ENCODE peak calls at places on chromosomes 3 and 15, in six cellular contexts. U is psoas muscle; H is upper lobe of right lung; G is CD8-positive, alpha-beta T cell; F is GM12878; N is lower lobe of right lung. V is an unnamed sample. For H3K27me3 and H3K36me3, the result is how much of the 10 kb centered on the place peaks cover.

GRCh38 chr3:4043867-4044575 is 244.8 kb downstream of the LRRN1 start:
- DNase-seq in U (no peak), H (no peak), G (no peak), F (no peak), N (no peak), V (no peak)

GRCh38 chr3:17510265-17510664 is 232.2 kb downstream of the TBC1D5 start:
- DNase-seq in U (no peak), H (no peak), G (no peak), F (no peak), N (no peak), V (no peak)

GRCh38 chr15:68644088-68644904 is 65.5 kb downstream of the CORO2B start:
- DNase-seq in U (no peak), H (peak), G (no peak), F (no peak), N (no peak), V (no peak)

GRCh38 chr3:195596648-195597628 is 13.2 kb upstream of the APOD start:
- DNase-seq in U (no peak), H (no peak), G (no peak), F (no peak), N (no peak), V (no peak)

GRCh38 chr3:126925411-126926171 is 57.3 kb upstream of the PLXNA1 start:
- DNase-seq in U (no peak), H (no peak), G (no peak), F (no peak), N (no peak), V (no peak)

GRCh38 chr3:19147905-19148767 is at the start of gene KCNH8:
- DNase-seq in U (peak), H (no peak), G (no peak), F (no peak), N (no peak), V (peak)

GRCh38 chr15:25795712-25796111 is 67.4 kb downstream of the ATP10A start:
- DNase-seq in U (no peak), H (peak), G (no peak), F (no peak), N (no peak), V (no peak)

GRCh38 chr15:59268199-59268979 is 61.7 kb downstream of the LDHAL6B start:
- DNase-seq in U (no peak), H (no peak), G (no peak), F (no peak), N (no peak), V (no peak)

GRCh38 chr15:55088207-55088606 is 108.5 kb downstream of the RSL24D1 start:
- DNase-seq in U (no peak), H (no peak), G (no peak), F (no peak), N (no peak), V (no peak)

GRCh38 chr3:106058485-106058884 is 189.7 kb upstream of the CBLB start:
- DNase-seq in U (no peak), H (no peak), G (no peak), F (no peak), N (no peak), V (no peak)

GRCh38 chr3:96991812-96992211 is 177.4 kb downstream of the EPHA6 start:
- DNase-seq in U (no peak), H (no peak), G (no peak), F (no peak), N (no peak), V (no peak)

GRCh38 chr3:47782538-47783308 is 1.0 kb upstream of the SMARCC1 start:
- DNase-seq in U (no peak), H (no peak), G (no peak), F (no peak), N (no peak), V (peak)

GRCh38 chr3:45980819-45981218 is 14.8 kb downstream of the FYCO1 start:
- DNase-seq in U (no peak), H (no peak), G (no peak), F (no peak), N (no peak), V (no peak)

GRCh38 chr3:181622365-181622764 is 89.4 kb upstream of the SOX2 start:
- DNase-seq in U (no peak), H (no peak), G (no peak), F (no peak), N (no peak), V (no peak)

GRCh38 chr15:80418892-80419537 is 14.8 kb downstream of the ARNT2 start:
- DNase-seq in U (no peak), H (no peak), G (no peak), F (no peak), N (no peak), V (no peak)

GRCh38 chr15:27973886-27974285 is 125.2 kb downstream of the OCA2 start:
- DNase-seq in U (no peak), H (no peak), G (no peak), F (no peak), N (no peak), V (no peak)

GRCh38 chr3:108437439-108437838 is 73.0 kb downstream of the MYH15 start:
- DNase-seq in U (no peak), H (no peak), G (no peak), F (no peak), N (no peak), V (no peak)

GRCh38 chr15:72758195-72758594 is 25.4 kb downstream of the ADPGK start:
- DNase-seq in U (no peak), H (no peak), G (no peak), F (no peak), N (no peak), V (no peak)

GRCh38 chr15:39472661-39473657 is 107.9 kb upstream of the THBS1 start:
- DNase-seq in U (peak), H (peak), G (no peak), F (no peak), N (peak), V (no peak)

GRCh38 chr3:14412831-14413380 is 10.5 kb downstream of the SLC6A6 start:
- DNase-seq in U (no peak), H (no peak), G (no peak), F (no peak), N (no peak), V (no peak)

GRCh38 chr3:24254649-24255048 is 240.0 kb downstream of the THRB start:
- DNase-seq in U (no peak), H (no peak), G (no peak), F (no peak), N (no peak), V (no peak)

GRCh38 chr3:172467170-172467824 is 19.0 kb upstream of the GHSR start:
- DNase-seq in U (no peak), H (no peak), G (no peak), F (no peak), N (no peak), V (no peak)

GRCh38 chr3:32100465-32100864 is 6.0 kb upstream of the GPD1L start:
- DNase-seq in U (no peak), H (no peak), G (no peak), F (no peak), N (no peak), V (no peak)

GRCh38 chr15:40257656-40258450 is 19.0 kb downstream of the PAK6 start:
- DNase-seq in U (no peak), H (no peak), G (no peak), F (no peak), N (no peak), V (no peak)

GRCh38 chr3:11236588-11237461 is 35.4 kb upstream of the ATG7 start:
- DNase-seq in U (peak), H (peak), G (peak), F (no peak), N (peak), V (peak)

GRCh38 chr3:127538569-127538968 is 52.0 kb downstream of the TPRA1 start:
- DNase-seq in U (no peak), H (no peak), G (no peak), F (no peak), N (no peak), V (no peak)

DNA sequence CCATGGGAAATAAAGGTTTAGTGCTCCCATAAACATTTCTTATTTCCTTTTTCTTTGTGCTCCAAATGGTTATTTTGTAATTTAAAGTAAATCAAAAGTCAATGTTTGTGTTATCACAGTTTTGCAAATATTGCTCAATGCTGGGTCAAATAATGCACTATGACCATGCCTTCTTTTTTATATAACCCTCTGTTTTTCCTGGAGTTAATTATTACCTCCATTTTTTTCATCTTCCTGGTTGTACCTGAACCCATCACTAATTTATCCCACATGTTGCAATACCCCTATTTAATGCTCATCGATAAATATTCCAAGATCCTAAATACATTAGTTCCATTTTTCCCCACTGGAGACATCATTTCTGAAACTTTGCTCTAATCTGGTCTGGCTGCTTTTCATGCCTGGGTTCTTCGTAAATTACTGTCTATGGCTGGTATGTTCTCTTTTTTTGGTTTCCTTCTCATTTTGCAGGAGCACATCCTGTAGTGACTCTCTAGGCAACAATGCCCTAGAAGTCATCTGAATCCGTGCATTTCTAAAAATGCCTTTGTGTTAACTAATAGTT is 66.4 kb downstream of the OXNAD1 start:
- DNase-seq in U (no peak), H (no peak), G (no peak), F (no peak), N (no peak), V (no peak)
- TF ChIP-seq CTCF in U (no peak), H (no peak), G (no peak), F (no peak), N (no peak), V (no peak)

DNA sequence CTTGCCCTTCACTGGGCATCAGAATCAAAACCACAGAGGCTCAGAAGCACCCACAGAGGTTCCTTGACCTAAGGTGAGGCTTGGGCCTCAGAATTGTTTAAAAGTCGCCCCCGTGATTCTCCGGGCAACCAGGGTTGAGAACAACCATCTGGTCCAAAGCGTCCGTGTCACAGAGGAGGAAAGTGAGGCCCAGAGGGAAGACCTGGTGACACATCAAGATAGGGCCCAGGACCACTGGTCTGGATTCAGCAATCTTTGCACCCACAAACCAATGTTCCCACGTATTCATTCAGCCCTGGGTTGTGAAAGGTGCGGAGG is 272.6 kb downstream of the UACA start:
- DNase-seq in U (no peak), H (no peak), G (no peak), F (no peak), N (no peak), V (no peak)
- H3K27me3 ChIP-seq in U (under half), H (under half), G (under half), F (under half), N (under half), V (under half)

DNA sequence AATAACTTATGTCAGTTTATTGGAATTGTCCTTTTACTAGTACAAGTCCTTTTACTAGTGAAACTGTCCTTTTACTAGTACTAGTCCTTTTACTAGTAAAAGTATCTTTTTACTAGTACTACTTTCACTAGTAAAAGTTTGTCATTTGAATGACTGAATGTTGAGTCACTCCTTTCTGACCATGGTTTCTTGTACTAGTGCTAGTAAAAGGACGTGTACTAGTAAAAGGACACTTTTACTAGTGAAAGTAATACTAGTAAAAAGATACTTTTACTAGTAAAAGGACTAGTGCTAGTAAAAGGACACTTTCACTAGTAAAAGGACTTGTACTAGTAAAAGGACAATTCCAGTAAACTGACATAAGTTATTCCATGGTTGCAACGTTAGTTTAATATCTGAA is 96.3 kb downstream of the ZMAT3 start:
- DNase-seq in U (no peak), H (no peak), G (no peak), F (no peak), N (no peak), V (no peak)
- H3K36me3 ChIP-seq in U (under half), H (under half), G (under half), F (under half), N (under half), V (under half)

GRCh38 chr3:139319428-139320402 is 24.1 kb upstream of the MRPS22 start:
- DNase-seq in U (no peak), H (no peak), G (no peak), F (no peak), N (no peak), V (no peak)
- TF ChIP-seq CTCF in U (no peak), H (no peak), G (no peak), F (peak), N (peak), V (peak)

DNA sequence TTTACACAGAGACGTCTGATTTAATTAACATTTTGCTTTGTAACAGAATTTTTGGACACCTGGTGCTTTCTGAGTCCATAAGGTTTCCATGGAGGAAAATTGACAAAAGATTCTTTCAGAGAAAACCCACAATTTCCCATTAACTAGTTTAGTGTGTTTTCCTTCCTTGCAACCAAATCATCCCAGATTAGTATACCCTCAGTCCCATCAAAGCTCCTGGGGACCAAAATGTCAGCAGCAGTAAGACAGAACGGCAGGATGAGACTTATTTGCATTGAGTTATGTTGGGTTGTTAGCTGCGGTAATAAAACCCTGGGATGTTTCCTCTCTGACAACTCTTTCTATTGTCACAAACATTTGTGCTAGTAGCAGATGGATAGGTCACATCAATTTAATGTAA is 32.4 kb upstream of the VPS33B start:
- DNase-seq in U (no peak), H (no peak), G (no peak), F (no peak), N (no peak), V (no peak)
- H3K27me3 ChIP-seq in U (under half), H (under half), G (under half), F (under half), N (under half), V (under half)

DNA sequence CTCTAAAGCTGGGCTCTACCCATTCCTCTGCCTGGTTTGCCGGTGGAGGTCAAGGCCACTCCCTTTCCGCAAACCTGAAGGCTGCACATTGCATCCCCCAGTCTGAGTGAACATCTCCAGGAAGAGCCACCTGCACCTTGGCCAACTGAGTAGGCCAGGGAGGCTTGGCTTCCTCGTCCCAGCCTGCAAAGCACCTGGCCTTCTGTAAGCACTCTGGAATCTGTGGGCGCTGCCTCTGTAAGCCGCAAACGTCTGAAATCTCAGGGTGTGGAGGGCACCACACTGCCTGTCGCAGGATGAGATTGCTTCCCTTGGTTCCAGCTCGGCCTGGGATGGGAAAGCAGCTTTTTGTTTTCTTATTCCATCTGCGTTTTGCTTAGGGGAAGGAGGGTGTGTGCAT is 81.3 kb downstream of the SEC22A start:
- DNase-seq in U (peak), H (no peak), G (no peak), F (no peak), N (no peak), V (no peak)
- H3K36me3 ChIP-seq in U (under half), H (under half), G (under half), F (under half), N (under half), V (under half)

GRCh38 chr3:42120866-42121265 is 29.7 kb downstream of the TRAK1 start:
- DNase-seq in U (no peak), H (no peak), G (no peak), F (no peak), N (no peak), V (no peak)

GRCh38 chr3:42117175-42118008 is 26.2 kb downstream of the TRAK1 start:
- DNase-seq in U (peak), H (peak), G (no peak), F (no peak), N (peak), V (no peak)

GRCh38 chr3:42119558-42120355 is 28.6 kb downstream of the TRAK1 start:
- DNase-seq in U (no peak), H (no peak), G (no peak), F (no peak), N (no peak), V (no peak)

GRCh38 chr3:42116466-42116865 is 25.3 kb downstream of the TRAK1 start:
- DNase-seq in U (no peak), H (no peak), G (no peak), F (no peak), N (no peak), V (no peak)

DNA sequence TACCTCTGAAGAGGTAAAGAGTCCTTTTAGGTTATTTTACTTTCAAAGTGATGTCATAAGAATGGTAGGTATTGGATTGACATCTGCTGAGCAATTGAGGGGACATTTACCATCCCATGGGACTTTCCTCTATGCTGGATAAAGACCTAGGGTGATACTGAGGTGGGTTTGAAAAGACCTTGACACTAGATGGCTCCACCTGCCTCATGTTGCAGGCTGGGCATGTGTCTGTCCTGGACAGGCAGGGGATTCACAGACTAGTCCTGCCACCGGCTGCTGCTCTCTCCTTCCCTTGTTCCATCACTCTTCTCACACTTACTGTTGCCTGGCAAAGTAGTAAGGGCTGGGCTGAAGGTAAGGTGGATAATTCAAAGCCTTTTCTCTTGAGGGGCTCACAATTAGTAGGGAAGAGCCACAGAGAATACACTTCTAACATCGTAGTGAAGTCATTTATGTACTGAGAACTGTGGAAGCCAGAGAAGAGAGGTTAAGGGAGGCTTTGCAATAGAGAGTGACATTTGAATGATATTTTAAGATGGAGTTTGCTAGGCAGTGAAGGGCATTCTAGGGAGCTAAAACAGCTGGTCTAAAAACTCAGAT is 27.7 kb downstream of the TRAK1 start:
- DNase-seq in U (peak), H (no peak), G (no peak), F (peak), N (no peak), V (no peak)
- TF ChIP-seq CTCF in U (peak), H (peak), G (no peak), F (peak), N (peak), V (peak)

GRCh38 chr15:65083262-65083701 is 6.7 kb downstream of the KBTBD13 start:
- DNase-seq in U (no peak), H (peak), G (no peak), F (no peak), N (peak), V (no peak)

GRCh38 chr15:65086680-65087111 is 10.2 kb downstream of the KBTBD13 start:
- DNase-seq in U (no peak), H (peak), G (no peak), F (no peak), N (peak), V (no peak)

GRCh38 chr15:65085990-65086679 is 9.6 kb downstream of the KBTBD13 start:
- DNase-seq in U (peak), H (no peak), G (no peak), F (no peak), N (peak), V (no peak)

GRCh38 chr15:65084500-65085206 is 8.1 kb downstream of the KBTBD13 start:
- DNase-seq in U (no peak), H (peak), G (no peak), F (no peak), N (peak), V (no peak)

GRCh38 chr15:65085207-65085753 is 8.7 kb downstream of the KBTBD13 start:
- DNase-seq in U (no peak), H (peak), G (no peak), F (no peak), N (peak), V (no peak)
- H3K27me3 ChIP-seq in U (under half), H (under half), G (under half), F (under half), N (under half), V (under half)

GRCh38 chr3:125011941-125012340 is 43.9 kb downstream of the HEG1 start:
- DNase-seq in U (no peak), H (no peak), G (no peak), F (no peak), N (no peak), V (no peak)

GRCh38 chr3:125013095-125013494 is 42.7 kb downstream of the HEG1 start:
- DNase-seq in U (no peak), H (no peak), G (no peak), F (no peak), N (no peak), V (no peak)

GRCh38 chr3:125017406-125017805 is 38.4 kb downstream of the HEG1 start:
- DNase-seq in U (no peak), H (no peak), G (no peak), F (no peak), N (no peak), V (no peak)

GRCh38 chr3:125010393-125010792 is 45.4 kb downstream of the HEG1 start:
- DNase-seq in U (no peak), H (no peak), G (no peak), F (no peak), N (no peak), V (no peak)

GRCh38 chr3:125014570-125015179 is 41.1 kb downstream of the HEG1 start:
- DNase-seq in U (no peak), H (no peak), G (no peak), F (no peak), N (no peak), V (no peak)
- H3K36me3 ChIP-seq in U (half or more), H (half or more), G (under half), F (under half), N (half or more), V (under half)

V was measured in GM06990.